ENCODE peak calls at places on chromosome 16, in seven cellular contexts. H is mesothelial cell of epicardium, J is breast epithelium, K is progenitor cell of endocrine pancreas, Q is AG09319, Y is AG09309, Z is mammary epithelial cell. D is an unnamed sample.

GRCh38 chr16:77570574-77570973 is 135.7 kb upstream of the ADAMTS18 start:
- DNase-seq in K (no peak), Y (no peak), Q (no peak), J (no peak), Z (no peak), H (no peak), D (no peak)

GRCh38 chr16:1990336-1991134 is 765 bp downstream of the SYNGR3 start:
- DNase-seq in K (no peak), Z (no peak), Q (no peak), J (no peak), H (no peak), Y (no peak), D (no peak)

GRCh38 chr16:48246066-48246465 is 1.3 kb downstream of the ABCC11 start:
- DNase-seq in Q (no peak), J (no peak), H (no peak), Y (no peak), K (no peak), Z (no peak), D (no peak)

GRCh38 chr16:74800216-74800871 is 25.7 kb upstream of the FA2H start:
- DNase-seq in Z (no peak), Q (no peak), H (no peak), J (no peak), K (no peak), Y (no peak), D (no peak)

GRCh38 chr16:12319464-12320030 is 343.0 kb downstream of the SNX29 start:
- DNase-seq in Y (no peak), J (no peak), Q (no peak), Z (no peak), K (no peak), H (no peak), D (no peak)

GRCh38 chr16:70725912-70726828 is 40.3 kb upstream of the MTSS2 start:
- DNase-seq in Z (no peak), H (no peak), Q (no peak), J (no peak), Y (no peak), K (no peak), D (no peak)

GRCh38 chr16:67169642-67170167 is 633 bp upstream of the NOL3 start:
- DNase-seq in H (no peak), Q (no peak), K (no peak), Z (no peak), Y (no peak), J (no peak), D (no peak)

GRCh38 chr16:27217256-27217655 is 13.9 kb downstream of the KDM8 start:
- DNase-seq in J (no peak), H (no peak), Q (peak), K (no peak), Z (no peak), Y (no peak), D (no peak)

GRCh38 chr16:87924041-87924851 is 12.1 kb downstream of the CA5A start:
- DNase-seq in J (no peak), Y (no peak), K (no peak), Q (no peak), H (no peak), Z (peak), D (peak)

GRCh38 chr16:49487746-49488145 is 114.1 kb downstream of the C16orf78 start:
- DNase-seq in J (no peak), K (no peak), Q (no peak), Z (no peak), H (no peak), Y (no peak), D (no peak)

GRCh38 chr16:55968221-55968620 is 93.0 kb upstream of the CES5A start:
- DNase-seq in Y (no peak), Q (no peak), J (no peak), K (no peak), Z (no peak), H (no peak), D (no peak)

GRCh38 chr16:80369559-80369958 is 171.2 kb upstream of the DYNLRB2 start:
- DNase-seq in H (no peak), Y (peak), Q (peak), K (peak), J (peak), Z (peak), D (no peak)

GRCh38 chr16:28292731-28293588 is 635 bp downstream of the SBK1 start:
- DNase-seq in Z (no peak), J (no peak), H (peak), Y (no peak), K (peak), Q (no peak), D (no peak)

GRCh38 chr16:56294599-56294998 is 103.3 kb downstream of the GNAO1 start:
- DNase-seq in H (no peak), Y (peak), Z (peak), Q (peak), J (no peak), K (no peak), D (no peak)

GRCh38 chr16:57536306-57537193 is at the start of gene CCDC102A:
- DNase-seq in H (no peak), Q (peak), Z (no peak), Y (no peak), K (no peak), J (peak), D (no peak)

GRCh38 chr16:50724237-50724747 is 17.6 kb upstream of the CYLD start:
- DNase-seq in J (no peak), Z (no peak), Q (no peak), Y (no peak), H (no peak), K (no peak), D (no peak)

GRCh38 chr16:1678500-1679098 is 520 bp downstream of the JPT2 start:
- DNase-seq in H (no peak), K (no peak), Q (no peak), Y (no peak), Z (peak), J (peak), D (no peak)

GRCh38 chr16:1903845-1904820 is 14.1 kb downstream of the HS3ST6 start:
- DNase-seq in K (no peak), Q (no peak), J (no peak), Y (no peak), Z (no peak), H (no peak), D (no peak)

GRCh38 chr16:35391328-35391727 is 1931.9 kb downstream of the TP53TG3F start:
- DNase-seq in K (no peak), Y (peak), Q (no peak), J (no peak), H (no peak), Z (peak), D (peak)

GRCh38 chr16:77732241-77732946 is 10.1 kb downstream of the NUDT7 start:
- DNase-seq in J (no peak), Q (no peak), Y (no peak), K (no peak), Z (peak), H (no peak), D (no peak)

GRCh38 chr16:4915226-4915761 is 21.7 kb downstream of the PPL start:
- DNase-seq in H (no peak), J (no peak), Y (peak), Q (peak), Z (peak), K (no peak), D (peak)

GRCh38 chr16:80806957-80807356 is 2.6 kb upstream of the CDYL2 start:
- DNase-seq in H (no peak), K (no peak), J (no peak), Q (no peak), Z (peak), Y (peak), D (no peak)

GRCh38 chr16:471353-472198 is 46.1 kb downstream of the RAB11FIP3 start:
- DNase-seq in H (no peak), Y (no peak), Z (peak), J (no peak), Q (peak), K (no peak), D (no peak)

GRCh38 chr16:30934827-30935557 is 11.6 kb downstream of the FBXL19 start:
- DNase-seq in K (no peak), J (no peak), Z (peak), Q (no peak), Y (no peak), H (no peak), D (no peak)

GRCh38 chr16:19555938-19556778 is 655 bp downstream of the VPS35L start:
- DNase-seq in Q (no peak), K (peak), Z (peak), H (no peak), J (no peak), Y (no peak), D (no peak)
- TF ChIP-seq CTCF in Q (peak), K (peak), Z (peak), H (no peak), J (no peak), Y (no peak), D (peak)

GRCh38 chr16:23081675-23082119 is 67.6 kb downstream of the USP31 start:
- DNase-seq in K (no peak), Z (peak), Y (peak), J (no peak), Q (peak), H (no peak), D (no peak)

GRCh38 chr16:23080747-23081146 is 68.5 kb downstream of the USP31 start:
- DNase-seq in K (no peak), J (no peak), Q (no peak), H (no peak), Y (no peak), Z (no peak), D (no peak)

GRCh38 chr16:23080329-23080728 is 68.9 kb downstream of the USP31 start:
- DNase-seq in K (no peak), Q (no peak), H (no peak), Z (no peak), Y (no peak), J (no peak), D (no peak)

GRCh38 chr16:23079683-23080221 is 69.5 kb downstream of the USP31 start:
- DNase-seq in Z (peak), K (no peak), H (no peak), J (no peak), Y (no peak), Q (no peak), D (no peak)

GRCh38 chr16:23082161-23082788 is 67.0 kb downstream of the USP31 start:
- DNase-seq in Q (no peak), J (no peak), K (no peak), H (no peak), Z (peak), Y (no peak), D (no peak)
- TF ChIP-seq CTCF in Q (peak), J (no peak), K (no peak), H (no peak), Z (no peak), Y (no peak), D (peak)

DNA sequence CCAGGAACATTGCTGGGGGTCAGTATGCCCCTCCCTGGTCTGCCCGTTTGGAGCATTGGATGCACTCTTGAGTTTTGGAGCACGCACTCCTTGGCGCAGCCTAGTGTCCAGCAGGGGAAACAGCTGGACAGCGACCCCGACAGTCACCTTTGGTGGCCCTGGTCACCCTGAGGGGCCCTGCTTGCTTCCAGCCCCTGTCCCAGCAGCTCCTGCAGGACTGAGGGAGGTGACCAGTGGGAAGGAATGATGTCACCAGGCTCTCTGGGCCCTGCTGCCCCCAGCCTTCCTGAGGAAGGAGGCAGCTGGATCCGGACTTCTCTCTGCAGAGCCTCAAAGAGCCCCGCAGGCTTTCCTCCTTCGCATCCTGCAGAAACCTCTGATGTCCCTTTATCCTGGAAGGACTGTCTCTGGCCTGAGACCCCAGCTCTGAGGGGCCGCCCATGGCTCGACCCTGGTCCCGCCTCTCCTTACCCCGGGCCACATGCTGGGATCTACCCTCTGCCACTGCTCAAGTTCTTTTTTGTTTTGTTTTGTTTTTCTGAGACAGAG is 11.8 kb downstream of the ZSCAN10 start:
- DNase-seq in J (no peak), Q (no peak), K (no peak), Y (no peak), Z (no peak), H (no peak), D (no peak)
- TF ChIP-seq CTCF in J (no peak), Q (peak), K (peak), Y (peak), Z (no peak), H (no peak), D (peak)

GRCh38 chr16:10827691-10828341 is 9.2 kb upstream of the TVP23A start:
- DNase-seq in Z (peak), J (peak), Y (peak), K (no peak), H (no peak), Q (peak), D (peak)
- TF ChIP-seq CTCF in Z (no peak), J (no peak), Y (no peak), K (no peak), H (no peak), Q (no peak), D (no peak)

DNA sequence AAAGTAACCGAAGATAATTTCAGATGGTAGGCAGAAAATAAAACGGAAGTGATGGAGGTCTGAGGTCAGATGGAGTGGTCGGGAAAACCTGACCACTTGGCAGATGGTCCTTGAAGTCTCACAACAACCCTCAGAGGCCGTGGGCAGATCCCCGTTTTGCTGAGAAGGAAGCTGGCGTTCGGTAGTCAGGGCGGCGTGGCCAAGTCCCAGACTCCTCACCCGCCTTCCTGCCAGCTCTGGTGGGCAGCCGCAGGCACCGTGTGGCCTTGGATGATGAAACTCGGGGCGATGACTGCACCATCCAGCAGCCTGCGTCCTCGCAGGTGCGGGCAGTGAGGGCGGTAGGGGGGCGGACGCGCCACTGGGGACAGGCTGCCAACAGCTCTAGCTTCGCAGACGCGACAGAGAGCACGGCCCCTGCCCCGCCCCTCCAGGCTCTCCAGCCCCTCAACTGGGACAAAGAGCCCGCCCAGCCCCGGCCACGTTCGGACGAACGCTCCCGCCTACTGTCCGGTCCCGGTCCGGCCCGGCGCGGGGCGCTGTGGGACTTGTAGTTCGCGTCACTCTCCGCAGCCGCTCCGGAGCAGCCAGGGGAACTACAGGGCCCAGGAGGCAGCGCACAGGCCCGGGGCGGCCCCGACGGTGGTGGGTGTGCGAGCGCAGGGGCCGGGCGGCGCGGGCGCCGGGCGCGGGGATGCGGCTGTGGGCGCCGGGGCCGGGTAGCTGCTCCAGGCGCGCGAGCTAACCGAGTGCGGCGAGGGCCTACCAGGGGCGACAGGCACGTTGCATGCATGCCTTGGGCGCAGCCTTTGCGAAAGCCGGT is at the start of gene GPT2:
- DNase-seq in Y (peak), J (peak), Q (peak), H (peak), Z (peak), K (peak), D (no peak)
- TF ChIP-seq CTCF in Y (no peak), J (no peak), Q (no peak), H (no peak), Z (no peak), K (peak), D (no peak)

GRCh38 chr16:54687043-54687655 is 243.5 kb upstream of the IRX5 start:
- DNase-seq in Z (no peak), H (no peak), J (no peak), Y (no peak), K (no peak), Q (no peak), D (no peak)
- TF ChIP-seq CTCF in Z (no peak), H (no peak), J (no peak), Y (no peak), K (no peak), Q (no peak), D (no peak)